ENCODE peak calls at places on chromosomes 6 and 20, in five cellular contexts. F is H9, C is fibroblast of villous mesenchyme, X is NCI-H1092 treated with DMSO at 0.1 percent for 48 hours, M is HT1080. B is an unnamed sample.

GRCh38 chr6:132950556-132950955 is 136.2 kb downstream of the RPS12 start:
- DNase-seq in X (peak; percentile 12), F (no peak), M (no peak), C (no peak), B (no peak)

GRCh38 chr6:104711371-104711770 is 148.3 kb downstream of the HACE1 start:
- DNase-seq in X (peak; percentile 63), C (peak; percentile 98), F (no peak), M (peak; percentile 66), B (no peak)

GRCh38 chr6:45590751-45591184 is 213.0 kb upstream of the SUPT3H start:
- DNase-seq in X (no peak), M (no peak), C (peak; percentile 87), F (no peak), B (no peak)

GRCh38 chr6:65199121-65199520 is 507.9 kb downstream of the EYS start:
- DNase-seq in F (no peak), X (no peak), C (no peak), M (no peak), B (no peak)

GRCh38 chr6:143271024-143271423 is 179.5 kb downstream of the ADAT2 start:
- DNase-seq in C (peak; percentile 60), F (no peak), X (no peak), M (peak; percentile 62), B (no peak)

GRCh38 chr6:154408906-154409500 is 52.4 kb upstream of the IPCEF1 start:
- DNase-seq in F (no peak), M (no peak), X (no peak), C (peak; percentile 44), B (no peak)

GRCh38 chr6:53119349-53119748 is 29.3 kb downstream of the GCM1 start:
- DNase-seq in C (peak; percentile 12), X (no peak), M (no peak), F (no peak), B (no peak)

GRCh38 chr6:90144396-90144795 is 152.2 kb downstream of the BACH2 start:
- DNase-seq in C (no peak), X (no peak), M (no peak), F (no peak), B (no peak)

GRCh38 chr20:52130406-52130805 is 61.2 kb downstream of the ZFP64 start:
- DNase-seq in F (no peak), M (peak; percentile 7), C (no peak), X (no peak), B (no peak)

GRCh38 chr20:13610205-13610604 is 28.5 kb downstream of the TASP1 start:
- DNase-seq in X (no peak), M (no peak), F (peak; percentile 49), C (peak; percentile 24), B (no peak)

GRCh38 chr6:10478187-10479040 is 42.7 kb upstream of the GCNT2 start:
- DNase-seq in F (no peak), X (no peak), C (peak; percentile 24), M (peak; percentile 44), B (no peak)

GRCh38 chr6:125832396-125832795 is 41.6 kb downstream of the NCOA7 start:
- DNase-seq in X (no peak), C (no peak), F (no peak), M (no peak), B (no peak)

GRCh38 chr6:137764464-137764863 is 102.6 kb upstream of the TNFAIP3 start:
- DNase-seq in X (no peak), C (peak; percentile 17), M (peak; percentile 86), F (no peak), B (no peak)

GRCh38 chr6:142300302-142300701 is 1.5 kb upstream of the ADGRG6 start:
- DNase-seq in X (no peak), F (no peak), M (peak; percentile 29), C (no peak), B (no peak)

GRCh38 chr20:35237486-35237885 is 11.0 kb downstream of the MMP24 start:
- DNase-seq in C (peak; percentile 10), X (no peak), F (no peak), M (no peak), B (no peak)

GRCh38 chr20:25053207-25054132 is 4.5 kb downstream of the ACSS1 start:
- DNase-seq in F (no peak), X (no peak), M (no peak), C (peak; percentile 48), B (no peak)

GRCh38 chr6:4402477-4402976 is 267.2 kb upstream of the ECI2 start:
- DNase-seq in X (no peak), M (peak; percentile 83), C (peak; percentile 76), F (no peak), B (no peak)

GRCh38 chr20:58330692-58331091 is 21.2 kb downstream of the RAB22A start:
- DNase-seq in F (no peak), C (peak; percentile 50), X (no peak), M (no peak), B (no peak)

GRCh38 chr6:56396435-56396834 is 149.1 kb upstream of the COL21A1 start:
- DNase-seq in M (no peak), C (no peak), X (no peak), F (no peak), B (no peak)

GRCh38 chr6:137494281-137494966 is at the start of gene OLIG3:
- DNase-seq in X (no peak), C (no peak), M (no peak), F (peak; percentile 88), B (no peak)

GRCh38 chr20:38143646-38144554 is 21.2 kb downstream of the TGM2 start:
- DNase-seq in X (no peak), M (peak; percentile 98), C (peak; percentile 83), F (no peak), B (no peak)

GRCh38 chr6:127347188-127347587 is 3.8 kb upstream of the ECHDC1 start:
- DNase-seq in C (peak; percentile 80), F (no peak), M (no peak), X (no peak), B (no peak)

GRCh38 chr6:158150701-158151100 is 17.4 kb downstream of the SERAC1 start:
- DNase-seq in C (peak; percentile 78), M (peak; percentile 85), X (no peak), F (no peak), B (no peak)

GRCh38 chr6:6803180-6803978 is 214.9 kb downstream of the LY86 start:
- DNase-seq in C (no peak), F (no peak), M (peak; percentile 18), X (no peak), B (no peak)

GRCh38 chr6:99613398-99613704 is 6.7 kb downstream of the PRDM13 start:
- DNase-seq in X (peak; percentile 68), M (no peak), C (peak; percentile 38), F (peak; percentile 84), B (no peak)

GRCh38 chr20:53805895-53806384 is 212.3 kb upstream of the ZNF217 start:
- DNase-seq in M (peak; percentile 74), X (no peak), F (no peak), C (no peak), B (no peak)

GRCh38 chr6:34897130-34897529 is 8.1 kb downstream of the ANKS1A start:
- DNase-seq in M (no peak), F (no peak), X (no peak), C (no peak), B (no peak)

GRCh38 chr6:82251942-82252341 is 4.4 kb upstream of the IBTK start:
- DNase-seq in F (no peak), X (peak; percentile 8), C (peak; percentile 48), M (peak; percentile 49), B (no peak)

GRCh38 chr6:46969206-46969605 is 47.5 kb upstream of the ADGRF5 start:
- DNase-seq in X (no peak), M (no peak), C (no peak), F (no peak), B (no peak)

GRCh38 chr6:124297507-124297906 is 493.8 kb downstream of the NKAIN2 start:
- DNase-seq in M (no peak), F (no peak), X (no peak), C (no peak), B (no peak)

GRCh38 chr6:125596020-125596419 is 153.4 kb upstream of the HEY2 start:
- DNase-seq in X (no peak), M (no peak), C (no peak), F (no peak), B (no peak)

GRCh38 chr20:45343867-45344721 is 4.1 kb downstream of the SDC4 start:
- DNase-seq in X (no peak), F (peak; percentile 51), C (peak; percentile 92), M (peak; percentile 94), B (no peak)

GRCh38 chr6:75855047-75855446 is 106.0 kb downstream of the MYO6 start:
- DNase-seq in C (peak; percentile 82), F (no peak), M (peak; percentile 21), X (no peak), B (no peak)

GRCh38 chr20:22577515-22578220 is 6.7 kb downstream of the FOXA2 start:
- DNase-seq in F (peak; percentile 77), C (no peak), X (no peak), M (no peak), B (no peak)

B was measured in effector CD8-positive, alpha-beta T cell.